ENCODE peak calls at places on chromosomes 11 and 22, in eight cellular contexts. P is cardiac fibroblast, T is Caco-2, B is GM12878, Q is MCF 10A, S is AG09319, D is progenitor cell of endocrine pancreas, W is neural crest cell. G is an unnamed sample.

GRCh38 chr11:129643031-129643721 is 172.5 kb upstream of the TMEM45B start:
- DNase-seq in D (no peak), B (no peak), T (no peak), W (no peak), S (no peak), P (peak), Q (peak), G (no peak)

GRCh38 chr22:44181033-44181911 is 547 bp downstream of the PARVG start:
- DNase-seq in D (no peak), P (no peak), T (no peak), W (no peak), S (no peak), B (no peak), Q (no peak), G (no peak)

GRCh38 chr11:115464269-115464668 is 39.9 kb downstream of the CADM1 start:
- DNase-seq in Q (no peak), P (no peak), S (no peak), T (no peak), B (no peak), W (no peak), D (no peak), G (no peak)

GRCh38 chr22:32752868-32753520 is 48.5 kb upstream of the TIMP3 start:
- DNase-seq in B (no peak), P (peak), T (no peak), W (no peak), S (no peak), D (no peak), Q (no peak), G (no peak)

GRCh38 chr11:71490731-71491390 is 36.2 kb upstream of the KRTAP5-7 start:
- DNase-seq in D (no peak), W (no peak), T (peak), Q (no peak), S (no peak), B (no peak), P (no peak), G (peak)

GRCh38 chr11:115168229-115168671 is 336.0 kb downstream of the CADM1 start:
- DNase-seq in Q (peak), P (no peak), W (no peak), D (no peak), T (no peak), B (no peak), S (no peak), G (no peak)

GRCh38 chr22:35310556-35311550 is 11.2 kb downstream of the TOM1 start:
- DNase-seq in D (no peak), B (no peak), P (no peak), S (no peak), W (no peak), T (peak), Q (no peak), G (no peak)

GRCh38 chr11:19946681-19947080 is 213.6 kb downstream of the DBX1 start:
- DNase-seq in S (no peak), Q (no peak), T (no peak), D (no peak), W (no peak), B (no peak), P (no peak), G (no peak)

GRCh38 chr11:108035690-108036089 is 27.0 kb downstream of the CUL5 start:
- DNase-seq in T (no peak), B (no peak), Q (no peak), P (no peak), W (no peak), D (no peak), S (no peak), G (no peak)

GRCh38 chr22:26436903-26437515 is 7.9 kb downstream of the ASPHD2 start:
- DNase-seq in D (no peak), P (no peak), S (no peak), B (no peak), Q (no peak), W (no peak), T (no peak), G (no peak)

GRCh38 chr11:125351868-125352250 is 144.2 kb downstream of the FEZ1 start:
- DNase-seq in D (no peak), B (no peak), S (no peak), Q (no peak), P (no peak), T (no peak), W (no peak), G (no peak)

GRCh38 chr11:71465054-71465453 is 12.1 kb downstream of the NADSYN1 start:
- DNase-seq in D (no peak), P (no peak), W (no peak), S (no peak), Q (no peak), B (no peak), T (no peak), G (no peak)

GRCh38 chr11:79139900-79140299 is 300.9 kb downstream of the TENM4 start:
- DNase-seq in P (no peak), Q (no peak), D (no peak), S (no peak), W (no peak), T (no peak), B (no peak), G (no peak)

GRCh38 chr11:103110406-103110805 is 1.2 kb downstream of the DYNC2H1 start:
- DNase-seq in P (peak), T (no peak), W (no peak), S (no peak), B (no peak), D (no peak), Q (peak), G (no peak)

GRCh38 chr11:19426719-19427066 is 185.9 kb upstream of the E2F8 start:
- DNase-seq in W (no peak), S (no peak), P (no peak), D (no peak), B (no peak), Q (no peak), T (no peak), G (no peak)

GRCh38 chr11:120702656-120703055 is 191.1 kb downstream of the GRIK4 start:
- DNase-seq in Q (no peak), P (no peak), S (no peak), T (no peak), B (peak), D (no peak), W (no peak), G (no peak)

GRCh38 chr11:70343631-70344030 is 54.7 kb upstream of the CTTN start:
- DNase-seq in W (no peak), P (no peak), T (no peak), D (no peak), B (no peak), S (no peak), Q (no peak), G (no peak)

GRCh38 chr11:97996762-97997161 is 1024.0 kb upstream of the CNTN5 start:
- DNase-seq in Q (no peak), T (no peak), S (no peak), W (no peak), P (no peak), B (no peak), D (no peak), G (no peak)

GRCh38 chr11:62148271-62148980 is 24.6 kb downstream of the INCENP start:
- DNase-seq in Q (no peak), W (no peak), P (no peak), T (no peak), S (no peak), D (peak), B (no peak), G (peak)

GRCh38 chr11:117953029-117953671 is 23.9 kb upstream of the TMPRSS13 start:
- DNase-seq in T (no peak), P (no peak), B (no peak), Q (no peak), D (no peak), S (no peak), W (no peak), G (no peak)

GRCh38 chr11:64436025-64436424 is 77.1 kb downstream of the RPS6KA4 start:
- DNase-seq in B (no peak), S (no peak), T (no peak), P (peak), D (no peak), Q (peak), W (no peak), G (no peak)

GRCh38 chr11:108895579-108896480 is 231.0 kb downstream of the DDX10 start:
- DNase-seq in B (peak), S (no peak), W (no peak), D (no peak), P (peak), T (no peak), Q (peak), G (no peak)

GRCh38 chr11:118142081-118142480 is 10.5 kb downstream of the SCN4B start:
- DNase-seq in D (no peak), P (peak), W (no peak), T (peak), S (no peak), B (no peak), Q (peak), G (no peak)

GRCh38 chr22:19979712-19980493 is 36.7 kb downstream of the ARVCF start:
- DNase-seq in S (no peak), Q (no peak), D (no peak), B (no peak), P (no peak), W (no peak), T (no peak), G (no peak)

GRCh38 chr11:2860636-2861035 is 24.9 kb downstream of the CDKN1C start:
- DNase-seq in P (peak), B (peak), T (peak), W (no peak), S (no peak), D (no peak), Q (peak), G (no peak)

GRCh38 chr11:64691543-64691942 is 31.5 kb downstream of the NRXN2 start:
- DNase-seq in W (no peak), S (no peak), T (no peak), Q (no peak), P (no peak), B (no peak), D (no peak), G (no peak)

GRCh38 chr22:49911881-49912625 is 6.2 kb downstream of the ALG12 start:
- DNase-seq in T (no peak), W (no peak), Q (no peak), D (no peak), B (no peak), P (no peak), S (no peak), G (no peak)

GRCh38 chr11:119616586-119617342 is 112.2 kb downstream of the NECTIN1 start:
- DNase-seq in T (no peak), P (no peak), S (no peak), Q (no peak), B (no peak), D (no peak), W (no peak), G (no peak)

GRCh38 chr22:50307891-50308596 is 598 bp upstream of the PLXNB2 start:
- DNase-seq in W (no peak), T (no peak), P (no peak), D (no peak), B (no peak), S (no peak), Q (no peak), G (no peak)

GRCh38 chr11:128872594-128872993 is 5.5 kb upstream of the KCNJ1 start:
- DNase-seq in W (no peak), S (no peak), Q (no peak), B (no peak), D (no peak), T (peak), P (no peak), G (no peak)

GRCh38 chr22:40156001-40156516 is 21.7 kb upstream of the TNRC6B start:
- DNase-seq in S (no peak), D (no peak), Q (peak), T (peak), W (no peak), B (no peak), P (peak), G (no peak)

GRCh38 chr22:22161924-22162851 is 82.4 kb upstream of the VPREB1 start:
- DNase-seq in S (no peak), P (no peak), B (peak), D (no peak), Q (no peak), T (no peak), W (no peak), G (no peak)

GRCh38 chr11:100830978-100831732 is 144.1 kb downstream of the ARHGAP42 start:
- DNase-seq in D (no peak), P (peak), S (no peak), Q (peak), W (no peak), T (no peak), B (no peak), G (no peak)

GRCh38 chr22:19760652-19761002 is at the start of gene TBX1:
- DNase-seq in T (no peak), B (no peak), W (no peak), Q (no peak), S (no peak), P (no peak), D (no peak), G (no peak)

DNA sequence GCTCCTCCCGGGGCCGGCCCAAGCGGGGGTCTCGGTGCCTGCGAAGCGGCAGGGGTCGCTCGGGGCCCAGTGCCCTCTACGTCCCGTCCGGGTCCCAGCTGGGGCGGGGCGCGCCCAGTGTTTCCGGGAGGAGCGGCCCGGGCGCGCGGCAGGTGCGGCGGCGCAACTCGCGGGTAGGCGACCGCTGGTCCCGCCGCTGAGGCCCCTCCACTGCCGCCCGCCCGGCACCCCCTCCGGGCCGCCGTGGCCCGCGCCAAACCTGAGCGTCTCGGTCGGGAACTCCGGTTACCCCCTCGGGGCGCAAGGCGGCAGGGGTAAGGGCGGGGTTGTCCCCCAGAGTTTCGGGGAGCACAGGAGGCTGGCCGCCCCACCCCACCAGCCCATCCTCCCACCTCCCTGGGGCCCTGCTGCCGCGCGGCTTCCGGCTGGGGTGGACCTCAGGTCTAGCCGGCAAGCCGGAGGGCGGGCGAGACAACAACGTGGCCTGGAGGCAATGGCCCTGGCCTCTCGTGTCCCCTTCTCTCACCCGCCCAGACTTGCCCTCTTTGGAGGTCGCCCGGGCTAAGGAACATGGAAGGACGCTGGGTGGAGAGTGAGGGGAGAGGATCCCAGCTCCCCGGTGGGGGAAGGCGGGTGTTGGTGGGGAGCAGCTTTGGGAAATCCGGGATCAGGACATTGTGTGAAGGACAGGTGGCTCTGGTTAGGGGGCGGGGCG is 416 bp upstream of the CRACR2B start:
- DNase-seq in P (no peak), Q (no peak), B (no peak), D (peak), T (peak), W (no peak), S (no peak), G (no peak)
- TF ChIP-seq CTCF in P (no peak), Q (no peak), B (no peak), D (no peak), T (no peak), W (no peak), S (no peak), G (no peak)

GRCh38 chr11:123235687-123236261 is 40.7 kb upstream of the CLMP start:
- DNase-seq in T (no peak), D (no peak), S (no peak), Q (no peak), W (no peak), P (peak), B (no peak), G (no peak)
- TF ChIP-seq CTCF in T (no peak), D (no peak), S (peak), Q (no peak), W (no peak), P (peak), B (no peak), G (no peak)

DNA sequence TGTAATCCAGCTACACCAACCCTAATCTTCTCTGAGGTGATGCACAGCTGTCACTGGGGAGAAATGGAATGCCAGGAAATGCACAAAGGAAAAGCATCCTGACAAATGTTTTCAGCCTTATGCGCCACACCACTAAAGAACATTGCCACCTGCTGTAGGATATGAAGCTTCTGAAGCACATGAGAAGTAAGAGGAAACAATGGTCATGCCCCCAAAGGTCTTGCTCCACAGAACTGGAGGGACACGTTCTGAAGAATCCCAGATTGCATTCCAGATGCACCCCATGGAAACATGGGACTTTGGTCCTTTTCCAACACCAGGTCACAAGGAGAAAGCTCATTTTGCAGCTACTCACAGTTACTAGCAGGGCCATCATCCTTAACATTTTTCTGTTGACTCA is 48.7 kb upstream of the ZBED5 start:
- DNase-seq in W (no peak), Q (peak), S (no peak), P (peak), D (no peak), T (peak), B (no peak), G (no peak)
- TF ChIP-seq CTCF in W (no peak), Q (peak), S (peak), P (peak), D (no peak), T (peak), B (no peak), G (no peak)

GRCh38 chr11:1838077-1838425 is 730 bp upstream of the TNNI2 start:
- DNase-seq in B (no peak), Q (no peak), W (no peak), P (no peak), D (no peak), S (no peak), T (no peak), G (no peak)
- TF ChIP-seq CTCF in B (no peak), Q (no peak), W (no peak), P (no peak), D (no peak), S (no peak), T (no peak), G (no peak)

GRCh38 chr11:44266056-44266780 is 43.7 kb downstream of the ALX4 start:
- DNase-seq in B (no peak), S (no peak), T (peak), P (no peak), Q (no peak), W (no peak), D (no peak), G (no peak)

GRCh38 chr11:44269369-44270351 is 40.3 kb downstream of the ALX4 start:
- DNase-seq in S (peak), D (no peak), Q (no peak), P (peak), T (peak), W (no peak), B (no peak), G (no peak)

GRCh38 chr11:44268073-44268806 is 41.7 kb downstream of the ALX4 start:
- DNase-seq in D (no peak), T (no peak), S (no peak), P (peak), Q (no peak), W (no peak), B (no peak), G (no peak)

GRCh38 chr11:44268807-44269080 is 41.2 kb downstream of the ALX4 start:
- DNase-seq in P (no peak), Q (no peak), S (no peak), B (no peak), T (peak), W (no peak), D (no peak), G (no peak)

DNA sequence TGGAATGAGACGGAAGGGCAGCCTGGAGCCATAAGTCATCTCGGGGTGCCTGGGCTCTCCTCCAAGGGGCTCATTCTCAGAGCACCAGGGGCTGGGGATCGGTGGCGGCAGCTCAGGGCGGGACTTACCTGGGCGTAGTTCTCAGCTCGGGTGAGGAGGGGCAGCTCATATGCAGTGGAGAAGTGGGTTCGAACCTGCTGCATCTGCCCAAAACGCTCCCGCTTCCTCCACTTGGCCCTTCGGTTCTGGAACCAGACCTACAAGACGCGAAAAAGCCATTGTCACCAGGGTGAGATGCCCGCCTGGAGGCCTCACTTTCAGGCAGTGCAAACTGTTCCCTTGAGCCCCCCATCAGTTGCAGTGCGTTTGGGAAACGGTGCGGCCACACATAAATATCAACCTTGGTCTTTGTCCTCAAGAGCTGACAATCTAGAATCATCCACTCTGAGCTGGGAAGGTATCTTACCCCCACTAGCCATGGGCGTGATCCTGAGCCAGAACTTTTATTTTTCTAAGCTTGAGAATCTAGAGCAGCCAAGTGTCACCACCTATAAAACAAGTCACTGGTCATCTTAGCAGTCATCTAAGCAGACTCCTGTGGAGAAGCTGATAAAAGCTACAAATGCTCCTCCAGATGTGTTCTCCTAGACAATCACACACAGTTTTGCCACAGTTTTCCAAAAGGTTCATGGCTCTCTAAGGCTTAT is 42.4 kb downstream of the ALX4 start:
- DNase-seq in Q (no peak), S (no peak), T (peak), W (no peak), B (no peak), D (no peak), P (no peak), G (no peak)
- TF ChIP-seq CTCF in Q (no peak), S (no peak), T (no peak), W (no peak), B (no peak), D (no peak), P (no peak), G (no peak)

DNA sequence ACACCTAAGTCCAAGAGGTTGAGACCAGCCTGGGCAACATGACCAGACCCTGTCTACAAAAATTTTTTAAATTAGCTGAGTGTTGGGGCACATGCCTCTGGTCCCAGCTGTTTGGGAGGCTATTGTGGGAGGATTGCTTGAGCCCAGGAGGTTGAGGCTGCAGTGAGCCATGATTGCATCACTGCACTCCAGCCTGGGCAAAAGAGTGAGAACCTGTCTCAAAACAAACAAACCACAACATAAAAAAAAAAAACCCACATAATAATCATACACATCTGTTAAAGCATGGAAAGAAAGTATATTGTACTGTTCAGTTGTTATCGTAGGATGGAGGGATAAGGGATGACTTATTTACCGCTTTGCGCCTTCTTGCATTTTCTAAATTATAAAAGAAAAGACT is 35.9 kb upstream of the GRK2 start:
- DNase-seq in T (no peak), S (no peak), Q (no peak), D (no peak), W (no peak), B (no peak), P (peak), G (no peak)
- TF ChIP-seq CTCF in T (no peak), S (no peak), Q (no peak), D (no peak), W (no peak), B (no peak), P (no peak), G (no peak)

GRCh38 chr11:35662649-35663407 is at the start of gene TRIM44:
- DNase-seq in S (peak), T (peak), B (peak), P (peak), W (peak), D (peak), Q (peak), G (peak)
- TF ChIP-seq CTCF in S (no peak), T (no peak), B (no peak), P (no peak), W (no peak), D (no peak), Q (no peak), G (no peak)

G was measured in type B pancreatic cell.